ENCODE peak calls at places on chromosome 22, in four cellular contexts. One of them, this sample, is unnamed.

GRCh38 chr22:20869234-20869633 is 10.4 kb downstream of the SNAP29 start:
- DNase-seq in cardiac muscle cell: no peak
- DNase-seq in left ventricle myocardium inferior: no peak
- DNase-seq in DND-41: no peak
- DNase-seq in this sample: no peak

GRCh38 chr22:33579448-33580093 is 340.7 kb downstream of the LARGE1 start:
- DNase-seq in cardiac muscle cell: peak
- DNase-seq in DND-41: peak
- DNase-seq in left ventricle myocardium inferior: peak
- DNase-seq in this sample: peak

GRCh38 chr22:47213571-47214230 is 451.3 kb downstream of the TBC1D22A start:
- DNase-seq in left ventricle myocardium inferior: no peak
- DNase-seq in DND-41: peak
- DNase-seq in cardiac muscle cell: peak
- DNase-seq in this sample: peak

GRCh38 chr22:48755332-48755949 is 1072.2 kb downstream of the BRD1 start:
- DNase-seq in DND-41: no peak
- DNase-seq in left ventricle myocardium inferior: no peak
- DNase-seq in cardiac muscle cell: no peak
- DNase-seq in this sample: no peak

GRCh38 chr22:36012332-36012731 is 16.3 kb downstream of the RBFOX2 start:
- DNase-seq in DND-41: no peak
- DNase-seq in left ventricle myocardium inferior: no peak
- DNase-seq in cardiac muscle cell: no peak
- DNase-seq in this sample: no peak

GRCh38 chr22:33335611-33336279 is 277.6 kb upstream of the SYN3 start:
- DNase-seq in left ventricle myocardium inferior: no peak
- DNase-seq in cardiac muscle cell: no peak
- DNase-seq in DND-41: no peak
- DNase-seq in this sample: peak

GRCh38 chr22:43827926-43828710 is 16.0 kb upstream of the EFCAB6 start:
- DNase-seq in DND-41: no peak
- DNase-seq in cardiac muscle cell: no peak
- DNase-seq in left ventricle myocardium inferior: no peak
- DNase-seq in this sample: no peak

GRCh38 chr22:32842486-32842885 is 41.0 kb downstream of the TIMP3 start:
- DNase-seq in cardiac muscle cell: no peak
- DNase-seq in left ventricle myocardium inferior: no peak
- DNase-seq in DND-41: no peak
- DNase-seq in this sample: no peak

GRCh38 chr22:46896568-46897245 is 134.3 kb downstream of the TBC1D22A start:
- DNase-seq in cardiac muscle cell: no peak
- DNase-seq in DND-41: no peak
- DNase-seq in left ventricle myocardium inferior: no peak
- DNase-seq in this sample: no peak

GRCh38 chr22:19990188-19990587 is 26.4 kb downstream of the ARVCF start:
- DNase-seq in left ventricle myocardium inferior: no peak
- DNase-seq in DND-41: no peak
- DNase-seq in cardiac muscle cell: no peak
- DNase-seq in this sample: no peak

GRCh38 chr22:18103527-18104269 is 6.9 kb upstream of the TUBA8 start:
- DNase-seq in DND-41: no peak
- DNase-seq in cardiac muscle cell: no peak
- DNase-seq in left ventricle myocardium inferior: no peak
- DNase-seq in this sample: no peak

GRCh38 chr22:47328550-47329243 is 566.2 kb downstream of the TBC1D22A start:
- DNase-seq in DND-41: no peak
- DNase-seq in cardiac muscle cell: peak
- DNase-seq in left ventricle myocardium inferior: no peak
- DNase-seq in this sample: peak

GRCh38 chr22:46770726-46771125 is 8.3 kb downstream of the TBC1D22A start:
- DNase-seq in cardiac muscle cell: no peak
- DNase-seq in left ventricle myocardium inferior: no peak
- DNase-seq in DND-41: no peak
- DNase-seq in this sample: no peak

GRCh38 chr22:46561435-46561905 is 24.1 kb upstream of the CELSR1 start:
- DNase-seq in cardiac muscle cell: no peak
- DNase-seq in left ventricle myocardium inferior: peak
- DNase-seq in DND-41: peak
- DNase-seq in this sample: no peak

GRCh38 chr22:36329217-36330078 is 58.3 kb downstream of the MYH9 start:
- DNase-seq in DND-41: peak
- DNase-seq in cardiac muscle cell: peak
- DNase-seq in left ventricle myocardium inferior: peak
- DNase-seq in this sample: peak

GRCh38 chr22:46788426-46789168 is 26.1 kb downstream of the TBC1D22A start:
- DNase-seq in DND-41: no peak
- DNase-seq in cardiac muscle cell: no peak
- DNase-seq in left ventricle myocardium inferior: no peak
- DNase-seq in this sample: no peak

GRCh38 chr22:20438678-20439492 is 1.3 kb upstream of the SCARF2 start:
- DNase-seq in cardiac muscle cell: no peak
- DNase-seq in DND-41: no peak
- DNase-seq in left ventricle myocardium inferior: no peak
- DNase-seq in this sample: no peak

GRCh38 chr22:48044484-48045060 is 1282.1 kb downstream of the TBC1D22A start:
- DNase-seq in cardiac muscle cell: no peak
- DNase-seq in DND-41: peak
- DNase-seq in left ventricle myocardium inferior: no peak
- DNase-seq in this sample: no peak

GRCh38 chr22:41361716-41362310 is 19.9 kb upstream of the TEF start:
- DNase-seq in left ventricle myocardium inferior: no peak
- DNase-seq in DND-41: no peak
- DNase-seq in cardiac muscle cell: peak
- DNase-seq in this sample: no peak

GRCh38 chr22:44088976-44089570 is 65.0 kb downstream of the PARVB start:
- DNase-seq in cardiac muscle cell: no peak
- DNase-seq in DND-41: no peak
- DNase-seq in left ventricle myocardium inferior: peak
- DNase-seq in this sample: no peak

GRCh38 chr22:36486619-36487384 is 5.4 kb upstream of the TXN2 start:
- DNase-seq in cardiac muscle cell: peak
- DNase-seq in DND-41: peak
- DNase-seq in left ventricle myocardium inferior: no peak
- DNase-seq in this sample: peak

GRCh38 chr22:21591695-21592094 is 24.2 kb downstream of the UBE2L3 start:
- DNase-seq in DND-41: no peak
- DNase-seq in left ventricle myocardium inferior: peak
- DNase-seq in cardiac muscle cell: no peak
- DNase-seq in this sample: no peak

GRCh38 chr22:34255042-34255441 is 334.8 kb upstream of the LARGE1 start:
- DNase-seq in cardiac muscle cell: no peak
- DNase-seq in DND-41: no peak
- DNase-seq in left ventricle myocardium inferior: peak
- DNase-seq in this sample: no peak

GRCh38 chr22:31923166-31923565 is 21.2 kb upstream of the YWHAH start:
- DNase-seq in left ventricle myocardium inferior: peak
- DNase-seq in cardiac muscle cell: peak
- DNase-seq in DND-41: no peak
- DNase-seq in this sample: no peak

GRCh38 chr22:47053013-47053864 is 290.8 kb downstream of the TBC1D22A start:
- DNase-seq in left ventricle myocardium inferior: no peak
- DNase-seq in DND-41: no peak
- DNase-seq in cardiac muscle cell: no peak
- DNase-seq in this sample: no peak

GRCh38 chr22:26399288-26399687 is 29.8 kb upstream of the ASPHD2 start:
- DNase-seq in left ventricle myocardium inferior: no peak
- DNase-seq in DND-41: no peak
- DNase-seq in cardiac muscle cell: no peak
- DNase-seq in this sample: no peak

GRCh38 chr22:45212306-45212709 is 28.4 kb downstream of the KIAA0930 start:
- DNase-seq in DND-41: no peak
- DNase-seq in cardiac muscle cell: peak
- DNase-seq in left ventricle myocardium inferior: peak
- DNase-seq in this sample: no peak
- H3K27ac ChIP-seq in DND-41: no peak
- H3K27ac ChIP-seq in cardiac muscle cell: no peak
- H3K27ac ChIP-seq in left ventricle myocardium inferior: peak
- H3K27ac ChIP-seq in this sample: no peak

GRCh38 chr22:24209016-24209415 is 27.7 kb downstream of the SUSD2 start:
- DNase-seq in left ventricle myocardium inferior: no peak
- DNase-seq in cardiac muscle cell: no peak
- DNase-seq in DND-41: no peak
- DNase-seq in this sample: no peak

GRCh38 chr22:24201681-24202590 is 20.6 kb downstream of the SUSD2 start:
- DNase-seq in cardiac muscle cell: no peak
- DNase-seq in DND-41: no peak
- DNase-seq in left ventricle myocardium inferior: no peak
- DNase-seq in this sample: no peak

GRCh38 chr22:24208012-24208749 is 26.9 kb downstream of the SUSD2 start:
- DNase-seq in left ventricle myocardium inferior: no peak
- DNase-seq in DND-41: no peak
- DNase-seq in cardiac muscle cell: peak
- DNase-seq in this sample: peak

GRCh38 chr22:24205438-24206189 is 24.3 kb downstream of the SUSD2 start:
- DNase-seq in DND-41: no peak
- DNase-seq in left ventricle myocardium inferior: no peak
- DNase-seq in cardiac muscle cell: no peak
- DNase-seq in this sample: no peak

GRCh38 chr22:24207264-24208011 is 26.2 kb downstream of the SUSD2 start:
- DNase-seq in left ventricle myocardium inferior: no peak
- DNase-seq in cardiac muscle cell: peak
- DNase-seq in DND-41: no peak
- DNase-seq in this sample: no peak
- H3K27ac ChIP-seq in left ventricle myocardium inferior: peak
- H3K27ac ChIP-seq in cardiac muscle cell: no peak
- H3K27ac ChIP-seq in DND-41: peak
- H3K27ac ChIP-seq in this sample: no peak

GRCh38 chr22:29277927-29278326 is 9.9 kb downstream of the EWSR1 start:
- DNase-seq in left ventricle myocardium inferior: no peak
- DNase-seq in cardiac muscle cell: no peak
- DNase-seq in DND-41: no peak
- DNase-seq in this sample: no peak

GRCh38 chr22:29270475-29271271 is 2.6 kb downstream of the EWSR1 start:
- DNase-seq in DND-41: no peak
- DNase-seq in cardiac muscle cell: peak
- DNase-seq in left ventricle myocardium inferior: no peak
- DNase-seq in this sample: peak

GRCh38 chr22:29272624-29273023 is 4.6 kb downstream of the EWSR1 start:
- DNase-seq in DND-41: no peak
- DNase-seq in left ventricle myocardium inferior: no peak
- DNase-seq in cardiac muscle cell: no peak
- DNase-seq in this sample: no peak

GRCh38 chr22:29275167-29275566 is 7.1 kb downstream of the EWSR1 start:
- DNase-seq in left ventricle myocardium inferior: no peak
- DNase-seq in cardiac muscle cell: no peak
- DNase-seq in DND-41: no peak
- DNase-seq in this sample: no peak

GRCh38 chr22:29275819-29276565 is 7.9 kb downstream of the EWSR1 start:
- DNase-seq in DND-41: no peak
- DNase-seq in cardiac muscle cell: no peak
- DNase-seq in left ventricle myocardium inferior: no peak
- DNase-seq in this sample: peak
- H3K27ac ChIP-seq in DND-41: no peak
- H3K27ac ChIP-seq in cardiac muscle cell: no peak
- H3K27ac ChIP-seq in left ventricle myocardium inferior: no peak
- H3K27ac ChIP-seq in this sample: no peak

DNA sequence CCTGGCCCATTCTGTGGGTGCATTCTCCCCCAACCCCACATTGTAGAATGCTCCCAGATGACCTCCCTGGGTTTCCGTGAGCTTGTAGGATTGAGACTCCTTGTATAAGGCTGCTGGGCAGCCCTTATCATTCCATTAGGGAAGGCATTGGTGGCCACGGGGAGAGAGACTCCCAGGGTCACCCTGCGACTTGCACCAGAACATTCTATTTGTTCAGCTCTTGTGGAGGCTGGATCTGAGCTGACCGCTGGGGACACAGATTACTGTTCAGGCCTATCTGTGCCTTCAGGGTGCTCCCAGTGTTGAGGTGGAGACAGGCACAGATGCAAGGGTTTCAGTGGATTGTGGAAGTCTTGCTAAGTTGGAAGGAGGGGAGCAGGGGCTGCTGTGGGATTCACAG is 17.8 kb downstream of the MICALL1 start:
- DNase-seq in DND-41: no peak
- DNase-seq in left ventricle myocardium inferior: no peak
- DNase-seq in cardiac muscle cell: no peak
- DNase-seq in this sample: no peak
- H3K27ac ChIP-seq in DND-41: no peak
- H3K27ac ChIP-seq in left ventricle myocardium inferior: no peak
- H3K27ac ChIP-seq in cardiac muscle cell: no peak
- H3K27ac ChIP-seq in this sample: no peak

GRCh38 chr22:24302591-24302990 is 32.0 kb downstream of the SPECC1L start:
- DNase-seq in cardiac muscle cell: no peak
- DNase-seq in left ventricle myocardium inferior: no peak
- DNase-seq in DND-41: no peak
- DNase-seq in this sample: peak
- H3K27ac ChIP-seq in cardiac muscle cell: peak
- H3K27ac ChIP-seq in left ventricle myocardium inferior: peak
- H3K27ac ChIP-seq in DND-41: no peak
- H3K27ac ChIP-seq in this sample: peak

GRCh38 chr22:49824936-49825335 is 2.7 kb downstream of the BRD1 start:
- DNase-seq in left ventricle myocardium inferior: no peak
- DNase-seq in DND-41: no peak
- DNase-seq in cardiac muscle cell: no peak
- DNase-seq in this sample: no peak

GRCh38 chr22:49826603-49827306 is 918 bp downstream of the BRD1 start:
- DNase-seq in left ventricle myocardium inferior: peak
- DNase-seq in cardiac muscle cell: peak
- DNase-seq in DND-41: peak
- DNase-seq in this sample: peak

GRCh38 chr22:49825944-49826602 is 1.6 kb downstream of the BRD1 start:
- DNase-seq in cardiac muscle cell: peak
- DNase-seq in DND-41: peak
- DNase-seq in left ventricle myocardium inferior: no peak
- DNase-seq in this sample: peak

GRCh38 chr22:49824185-49824925 is 3.3 kb downstream of the BRD1 start:
- DNase-seq in left ventricle myocardium inferior: no peak
- DNase-seq in DND-41: no peak
- DNase-seq in cardiac muscle cell: no peak
- DNase-seq in this sample: no peak

GRCh38 chr22:49825436-49825835 is 2.2 kb downstream of the BRD1 start:
- DNase-seq in cardiac muscle cell: peak
- DNase-seq in DND-41: no peak
- DNase-seq in left ventricle myocardium inferior: no peak
- DNase-seq in this sample: no peak
- H3K27ac ChIP-seq in cardiac muscle cell: no peak
- H3K27ac ChIP-seq in DND-41: peak
- H3K27ac ChIP-seq in left ventricle myocardium inferior: peak
- H3K27ac ChIP-seq in this sample: no peak

GRCh38 chr22:29380856-29381255 is 7.5 kb downstream of the AP1B1 start:
- DNase-seq in cardiac muscle cell: no peak
- DNase-seq in left ventricle myocardium inferior: no peak
- DNase-seq in DND-41: no peak
- DNase-seq in this sample: no peak
- H3K27ac ChIP-seq in cardiac muscle cell: no peak
- H3K27ac ChIP-seq in left ventricle myocardium inferior: no peak
- H3K27ac ChIP-seq in DND-41: no peak
- H3K27ac ChIP-seq in this sample: no peak

DNA sequence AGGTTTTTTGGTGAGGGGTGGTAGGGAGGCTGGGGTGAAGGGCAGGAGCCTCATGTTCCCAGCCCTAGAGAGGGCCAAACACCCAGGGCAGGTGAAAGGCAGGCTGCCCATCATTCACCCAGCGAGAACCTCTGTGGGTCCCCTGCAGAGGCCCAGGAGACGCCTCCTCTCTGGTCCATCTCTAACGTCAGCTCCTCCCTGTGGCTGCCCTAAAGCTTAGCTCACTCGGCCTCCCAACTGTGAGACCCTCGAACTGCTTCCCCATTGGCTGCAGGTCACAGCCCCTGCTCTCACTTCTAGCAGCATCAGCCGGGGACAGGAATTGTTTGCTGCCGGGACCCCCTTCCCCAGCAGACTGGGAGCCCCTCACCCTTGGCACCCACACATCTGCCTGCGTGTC is 615 bp upstream of the NFAM1 start:
- DNase-seq in left ventricle myocardium inferior: no peak
- DNase-seq in DND-41: no peak
- DNase-seq in cardiac muscle cell: no peak
- DNase-seq in this sample: no peak
- H3K27ac ChIP-seq in left ventricle myocardium inferior: no peak
- H3K27ac ChIP-seq in DND-41: no peak
- H3K27ac ChIP-seq in cardiac muscle cell: no peak
- H3K27ac ChIP-seq in this sample: no peak